ENCODE peak calls at places on chromosomes 11 and 22, in six cellular contexts. One of them, this sample, is unnamed.
A peak's percentile ranks its signal among the peaks of the same experiment; 100 is the strongest.

GRCh38 chr22:23210428-23211170 is 30.3 kb downstream of the BCR start:
- DNase-seq in suprapubic skin: no peak
- DNase-seq in RWPE1: no peak
- DNase-seq in brain microvascular endothelial cell: no peak
- DNase-seq in transverse colon: no peak
- DNase-seq in prostate gland: no peak
- DNase-seq in this sample: no peak

GRCh38 chr22:24695958-24696511 is 78.5 kb downstream of the PIWIL3 start:
- DNase-seq in prostate gland: no peak
- DNase-seq in suprapubic skin: no peak
- DNase-seq in brain microvascular endothelial cell: peak; percentile 35
- DNase-seq in RWPE1: no peak
- DNase-seq in transverse colon: no peak
- DNase-seq in this sample: no peak

GRCh38 chr11:21771097-21771496 is 421.8 kb upstream of the ANO5 start:
- DNase-seq in transverse colon: no peak
- DNase-seq in RWPE1: no peak
- DNase-seq in prostate gland: no peak
- DNase-seq in suprapubic skin: no peak
- DNase-seq in brain microvascular endothelial cell: no peak
- DNase-seq in this sample: no peak

GRCh38 chr11:122628691-122629555 is 26.6 kb upstream of the UBASH3B start:
- DNase-seq in suprapubic skin: no peak
- DNase-seq in brain microvascular endothelial cell: peak; percentile 77
- DNase-seq in transverse colon: peak; percentile 64
- DNase-seq in prostate gland: peak; percentile 47
- DNase-seq in RWPE1: peak; percentile 74
- DNase-seq in this sample: no peak

GRCh38 chr11:46674463-46675287 is 25.7 kb downstream of the ARHGAP1 start:
- DNase-seq in prostate gland: no peak
- DNase-seq in brain microvascular endothelial cell: no peak
- DNase-seq in suprapubic skin: peak; percentile 53
- DNase-seq in RWPE1: no peak
- DNase-seq in transverse colon: peak; percentile 54
- DNase-seq in this sample: no peak

GRCh38 chr11:10263929-10264328 is 30.1 kb downstream of the SBF2 start:
- DNase-seq in brain microvascular endothelial cell: peak; percentile 52
- DNase-seq in RWPE1: no peak
- DNase-seq in transverse colon: no peak
- DNase-seq in prostate gland: no peak
- DNase-seq in suprapubic skin: no peak
- DNase-seq in this sample: no peak

GRCh38 chr11:72766152-72766902 is 14.1 kb upstream of the ARAP1 start:
- DNase-seq in prostate gland: no peak
- DNase-seq in suprapubic skin: no peak
- DNase-seq in transverse colon: no peak
- DNase-seq in RWPE1: no peak
- DNase-seq in brain microvascular endothelial cell: no peak
- DNase-seq in this sample: no peak

GRCh38 chr11:45885274-45885920 is at the start of gene MAPK8IP1:
- DNase-seq in transverse colon: peak; percentile 56
- DNase-seq in RWPE1: peak; percentile 73
- DNase-seq in suprapubic skin: no peak
- DNase-seq in prostate gland: peak; percentile 34
- DNase-seq in brain microvascular endothelial cell: no peak
- DNase-seq in this sample: no peak

GRCh38 chr11:2576116-2576515 is 123.7 kb downstream of the KCNQ1OT1 start:
- DNase-seq in prostate gland: no peak
- DNase-seq in brain microvascular endothelial cell: no peak
- DNase-seq in transverse colon: peak; percentile 7
- DNase-seq in suprapubic skin: peak; percentile 78
- DNase-seq in RWPE1: no peak
- DNase-seq in this sample: no peak

GRCh38 chr11:119777940-119778339 is 48.9 kb upstream of the NECTIN1 start:
- DNase-seq in brain microvascular endothelial cell: no peak
- DNase-seq in RWPE1: no peak
- DNase-seq in prostate gland: no peak
- DNase-seq in transverse colon: no peak
- DNase-seq in suprapubic skin: no peak
- DNase-seq in this sample: no peak

GRCh38 chr11:32034149-32034548 is 56.7 kb upstream of the RCN1 start:
- DNase-seq in suprapubic skin: no peak
- DNase-seq in brain microvascular endothelial cell: peak; percentile 99
- DNase-seq in RWPE1: no peak
- DNase-seq in prostate gland: no peak
- DNase-seq in transverse colon: no peak
- DNase-seq in this sample: no peak

GRCh38 chr22:50025993-50026392 is 13.4 kb upstream of the IL17REL start:
- DNase-seq in brain microvascular endothelial cell: no peak
- DNase-seq in prostate gland: no peak
- DNase-seq in transverse colon: no peak
- DNase-seq in suprapubic skin: no peak
- DNase-seq in RWPE1: no peak
- DNase-seq in this sample: no peak

GRCh38 chr11:69662021-69662698 is 13.0 kb downstream of the LTO1 start:
- DNase-seq in prostate gland: no peak
- DNase-seq in transverse colon: no peak
- DNase-seq in suprapubic skin: no peak
- DNase-seq in RWPE1: no peak
- DNase-seq in brain microvascular endothelial cell: no peak
- DNase-seq in this sample: no peak
- H3K27ac ChIP-seq in prostate gland: no peak overlapping the region
- H3K27ac ChIP-seq in transverse colon: no peak overlapping the region
- H3K27ac ChIP-seq in suprapubic skin: no peak overlapping the region
- H3K27ac ChIP-seq in RWPE1: no peak overlapping the region
- H3K27ac ChIP-seq in brain microvascular endothelial cell: no peak overlapping the region
- H3K27ac ChIP-seq in this sample: no peak overlapping the region

GRCh38 chr22:30347255-30347892 is 9.3 kb downstream of the SF3A1 start:
- DNase-seq in prostate gland: no peak
- DNase-seq in suprapubic skin: no peak
- DNase-seq in transverse colon: no peak
- DNase-seq in RWPE1: no peak
- DNase-seq in brain microvascular endothelial cell: no peak
- DNase-seq in this sample: no peak

GRCh38 chr22:30351226-30351625 is 5.5 kb downstream of the SF3A1 start:
- DNase-seq in transverse colon: no peak
- DNase-seq in prostate gland: no peak
- DNase-seq in suprapubic skin: no peak
- DNase-seq in RWPE1: no peak
- DNase-seq in brain microvascular endothelial cell: no peak
- DNase-seq in this sample: no peak

GRCh38 chr22:30344447-30345200 is 12.1 kb downstream of the SF3A1 start:
- DNase-seq in brain microvascular endothelial cell: no peak
- DNase-seq in prostate gland: no peak
- DNase-seq in suprapubic skin: no peak
- DNase-seq in transverse colon: no peak
- DNase-seq in RWPE1: no peak
- DNase-seq in this sample: no peak

GRCh38 chr22:30348837-30349236 is 7.9 kb downstream of the SF3A1 start:
- DNase-seq in transverse colon: no peak
- DNase-seq in brain microvascular endothelial cell: no peak
- DNase-seq in RWPE1: no peak
- DNase-seq in prostate gland: no peak
- DNase-seq in suprapubic skin: no peak
- DNase-seq in this sample: no peak

DNA sequence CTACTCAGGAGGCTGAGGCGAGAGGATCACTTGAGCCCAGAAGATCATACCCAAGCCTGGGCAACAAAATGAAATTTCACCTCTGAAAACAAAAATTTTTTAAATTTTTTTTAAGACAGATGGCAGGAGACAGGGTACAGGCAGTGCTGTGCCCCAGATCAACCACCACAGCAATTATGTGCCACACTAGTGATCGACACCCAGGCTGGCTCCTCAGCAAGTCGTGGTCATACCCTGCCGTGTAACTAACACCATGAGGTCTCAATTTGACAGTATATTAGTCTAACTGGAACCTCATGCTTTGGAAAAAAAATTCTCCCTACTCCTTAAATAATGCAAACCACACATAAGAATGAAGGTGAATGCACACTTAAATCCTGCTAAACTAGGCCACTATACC is 8.3 kb downstream of the SF3A1 start:
- DNase-seq in brain microvascular endothelial cell: no peak
- DNase-seq in prostate gland: no peak
- DNase-seq in suprapubic skin: no peak
- DNase-seq in transverse colon: no peak
- DNase-seq in RWPE1: no peak
- DNase-seq in this sample: no peak
- H3K27ac ChIP-seq in brain microvascular endothelial cell: no peak overlapping the region
- H3K27ac ChIP-seq in prostate gland: no peak overlapping the region
- H3K27ac ChIP-seq in suprapubic skin: peak overlapping the region; percentile 23
- H3K27ac ChIP-seq in transverse colon: no peak overlapping the region
- H3K27ac ChIP-seq in RWPE1: peak overlapping the region; percentile 19
- H3K27ac ChIP-seq in this sample: no peak overlapping the region

GRCh38 chr11:85721191-85721590 is 35.2 kb upstream of the CCDC89 start:
- DNase-seq in prostate gland: no peak
- DNase-seq in RWPE1: no peak
- DNase-seq in brain microvascular endothelial cell: no peak
- DNase-seq in transverse colon: no peak
- DNase-seq in suprapubic skin: no peak
- DNase-seq in this sample: no peak

GRCh38 chr11:85718991-85719807 is 33.2 kb upstream of the CCDC89 start:
- DNase-seq in suprapubic skin: no peak
- DNase-seq in brain microvascular endothelial cell: peak; percentile 93
- DNase-seq in transverse colon: no peak
- DNase-seq in prostate gland: no peak
- DNase-seq in RWPE1: peak; percentile 75
- DNase-seq in this sample: peak; percentile 82

GRCh38 chr11:85712953-85713352 is 27.0 kb upstream of the CCDC89 start:
- DNase-seq in brain microvascular endothelial cell: no peak
- DNase-seq in suprapubic skin: no peak
- DNase-seq in prostate gland: no peak
- DNase-seq in transverse colon: no peak
- DNase-seq in RWPE1: no peak
- DNase-seq in this sample: no peak

GRCh38 chr11:85718126-85718943 is 32.3 kb upstream of the CCDC89 start:
- DNase-seq in brain microvascular endothelial cell: no peak
- DNase-seq in suprapubic skin: no peak
- DNase-seq in RWPE1: no peak
- DNase-seq in transverse colon: no peak
- DNase-seq in prostate gland: no peak
- DNase-seq in this sample: no peak

GRCh38 chr11:85717360-85717927 is 31.4 kb upstream of the CCDC89 start:
- DNase-seq in transverse colon: no peak
- DNase-seq in suprapubic skin: no peak
- DNase-seq in brain microvascular endothelial cell: no peak
- DNase-seq in prostate gland: no peak
- DNase-seq in RWPE1: no peak
- DNase-seq in this sample: no peak
- H3K27ac ChIP-seq in transverse colon: no peak overlapping the region
- H3K27ac ChIP-seq in suprapubic skin: no peak overlapping the region
- H3K27ac ChIP-seq in brain microvascular endothelial cell: no peak overlapping the region
- H3K27ac ChIP-seq in prostate gland: no peak overlapping the region
- H3K27ac ChIP-seq in RWPE1: no peak overlapping the region
- H3K27ac ChIP-seq in this sample: peak overlapping the region; percentile 14

DNA sequence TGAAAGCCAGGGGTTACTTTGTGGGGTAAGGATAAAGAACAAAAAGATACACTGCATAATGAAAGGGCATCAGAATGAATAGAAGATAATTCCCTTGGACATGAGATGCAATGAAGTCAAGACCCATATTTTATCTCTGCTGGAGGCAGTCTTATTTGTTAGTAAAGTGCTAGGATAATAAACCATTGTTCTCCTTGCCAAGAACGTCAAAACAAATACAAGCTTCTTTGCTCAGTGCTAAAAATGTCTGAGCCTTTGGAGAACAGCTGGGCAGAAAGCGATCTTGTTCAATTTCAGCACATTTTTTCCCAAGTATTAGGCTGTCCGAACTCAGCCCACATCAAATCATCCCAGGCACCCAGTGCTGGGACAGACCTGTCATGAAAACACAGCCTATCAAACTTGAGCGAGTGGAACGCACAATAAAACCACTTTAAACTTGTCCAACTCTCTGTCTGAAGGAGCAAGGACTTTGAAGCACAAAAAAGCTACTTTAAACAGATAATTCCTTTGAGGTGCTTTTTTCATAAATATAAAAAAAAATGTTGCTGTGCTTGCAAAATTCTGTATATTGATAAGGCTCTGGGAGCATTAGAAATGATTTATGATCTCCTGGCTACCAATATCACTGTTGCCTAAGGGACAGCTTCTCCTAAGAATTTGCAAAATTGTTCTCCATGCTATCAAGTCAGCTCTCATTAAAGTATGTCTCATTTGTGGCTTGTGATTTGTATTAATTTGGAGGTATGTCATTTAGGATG is 37.8 kb upstream of the LDLRAD3 start:
- DNase-seq in RWPE1: no peak
- DNase-seq in prostate gland: peak; percentile 27
- DNase-seq in transverse colon: no peak
- DNase-seq in suprapubic skin: no peak
- DNase-seq in brain microvascular endothelial cell: no peak
- DNase-seq in this sample: no peak
- H3K27ac ChIP-seq in RWPE1: no peak overlapping the region
- H3K27ac ChIP-seq in prostate gland: peak overlapping the region; percentile 86
- H3K27ac ChIP-seq in transverse colon: peak overlapping the region; percentile 4
- H3K27ac ChIP-seq in suprapubic skin: peak overlapping the region; percentile 89
- H3K27ac ChIP-seq in brain microvascular endothelial cell: no peak overlapping the region
- H3K27ac ChIP-seq in this sample: no peak overlapping the region

This sample was measured in coronary artery.